ENCODE peak calls at places on chromosomes 3 and 15, in eight cellular contexts. P is SK-N-SH; W is neuronal stem cell; O is CD8-positive, alpha-beta T cell; K is adrenal gland; F is cardiac muscle cell; Q is dorsolateral prefrontal cortex; Y is neural progenitor cell. I is an unnamed sample. For H3K27me3, the result is how much of the 10 kb centered on the place peaks cover.

GRCh38 chr15:58952751-58953150 is 19.3 kb upstream of the SLTM start:
- DNase-seq in P (no peak), W (no peak), O (no peak), K (no peak), F (peak), Q (no peak), Y (no peak), I (no peak)

GRCh38 chr15:49152552-49153337 is 2.7 kb downstream of the COPS2 start:
- DNase-seq in P (no peak), W (no peak), O (no peak), K (no peak), F (no peak), Q (no peak), Y (no peak), I (no peak)

GRCh38 chr3:29694783-29695182 is 413.9 kb downstream of the RBMS3 start:
- DNase-seq in P (no peak), W (no peak), O (no peak), K (no peak), F (peak), Q (no peak), Y (no peak), I (no peak)

GRCh38 chr3:52978109-52978754 is 67.6 kb downstream of the SFMBT1 start:
- DNase-seq in P (no peak), W (no peak), O (no peak), K (no peak), F (no peak), Q (no peak), Y (no peak), I (no peak)

GRCh38 chr3:184314700-184315505 is 497 bp downstream of the EIF4G1 start:
- DNase-seq in P (peak), W (peak), O (peak), K (peak), F (peak), Q (no peak), Y (peak), I (peak)

GRCh38 chr3:194103475-194103874 is 32.5 kb upstream of the HES1 start:
- DNase-seq in P (no peak), W (no peak), O (no peak), K (no peak), F (no peak), Q (no peak), Y (no peak), I (peak)

GRCh38 chr3:72629191-72629611 is 219.0 kb downstream of the SHQ1 start:
- DNase-seq in P (no peak), W (no peak), O (no peak), K (no peak), F (peak), Q (no peak), Y (no peak), I (no peak)

GRCh38 chr15:38795471-38796245 is 231.0 kb upstream of the RASGRP1 start:
- DNase-seq in P (no peak), W (no peak), O (no peak), K (no peak), F (peak), Q (no peak), Y (no peak), I (no peak)

GRCh38 chr15:90021108-90021507 is 20.0 kb downstream of the ZNF710 start:
- DNase-seq in P (no peak), W (no peak), O (no peak), K (no peak), F (no peak), Q (no peak), Y (no peak), I (no peak)

GRCh38 chr3:43366466-43366865 is 80.1 kb downstream of the SNRK start:
- DNase-seq in P (no peak), W (no peak), O (no peak), K (no peak), F (no peak), Q (no peak), Y (no peak), I (no peak)

GRCh38 chr3:1775321-1775720 is 323.3 kb upstream of the CNTN4 start:
- DNase-seq in P (no peak), W (no peak), O (no peak), K (no peak), F (no peak), Q (no peak), Y (no peak), I (no peak)

GRCh38 chr3:46356909-46357308 is 3.0 kb downstream of the CCR2 start:
- DNase-seq in P (no peak), W (no peak), O (no peak), K (no peak), F (no peak), Q (no peak), Y (no peak), I (no peak)

GRCh38 chr15:100847194-100847593 is 32.4 kb upstream of the ALDH1A3 start:
- DNase-seq in P (no peak), W (no peak), O (no peak), K (no peak), F (no peak), Q (no peak), Y (no peak), I (no peak)

GRCh38 chr3:75737831-75738493 is 47.4 kb downstream of the ZNF717 start:
- DNase-seq in P (no peak), W (peak), O (no peak), K (no peak), F (peak), Q (no peak), Y (no peak), I (no peak)

GRCh38 chr15:48507416-48508065 is 138.0 kb downstream of the FBN1 start:
- DNase-seq in P (peak), W (peak), O (no peak), K (peak), F (peak), Q (no peak), Y (peak), I (peak)

GRCh38 chr15:28975766-28976179 is 90.0 kb downstream of the APBA2 start:
- DNase-seq in P (peak), W (no peak), O (peak), K (peak), F (peak), Q (no peak), Y (peak), I (peak)

GRCh38 chr15:69919816-69920215 is 177.9 kb downstream of the TLE3 start:
- DNase-seq in P (no peak), W (peak), O (no peak), K (no peak), F (no peak), Q (peak), Y (peak), I (no peak)

GRCh38 chr3:196322-197153 is at the start of gene CHL1:
- DNase-seq in P (peak), W (peak), O (no peak), K (no peak), F (no peak), Q (peak), Y (peak), I (no peak)

GRCh38 chr3:128482857-128483656 is 9.9 kb downstream of the GATA2 start:
- DNase-seq in P (peak), W (no peak), O (no peak), K (peak), F (peak), Q (no peak), Y (peak), I (no peak)

GRCh38 chr15:85312486-85312885 is 67.9 kb upstream of the AKAP13 start:
- DNase-seq in P (no peak), W (no peak), O (no peak), K (no peak), F (peak), Q (no peak), Y (no peak), I (no peak)
- H3K4me3 ChIP-seq in P (no peak), W (no peak), O (no peak), K (no peak), F (no peak), Q (no peak), Y (no peak), I (no peak)

DNA sequence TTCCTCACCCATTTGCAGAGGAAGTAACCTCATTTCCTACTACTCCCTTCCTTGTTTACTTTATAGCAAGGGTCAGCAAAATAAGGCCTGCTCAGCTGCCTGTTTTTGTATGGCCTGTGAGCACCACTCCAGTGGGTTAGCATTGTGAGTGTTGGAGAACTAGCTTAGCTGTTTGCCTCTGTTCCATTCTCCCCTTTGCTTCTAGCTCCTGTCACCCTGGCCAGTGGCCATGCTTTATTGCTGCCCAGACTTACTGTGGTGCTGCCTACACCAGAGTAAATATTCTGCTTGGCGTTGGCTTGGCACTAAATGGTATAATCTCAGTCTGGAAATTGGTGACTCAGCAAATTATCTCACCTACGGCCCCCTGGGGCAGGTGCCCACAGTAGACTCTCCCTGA is 8.8 kb downstream of the PDCD6IP start:
- DNase-seq in P (no peak), W (no peak), O (no peak), K (no peak), F (no peak), Q (no peak), Y (no peak), I (no peak)
- H3K27ac ChIP-seq in P (no peak), W (no peak), O (no peak), K (peak), F (no peak), Q (no peak), Y (no peak), I (no peak)

GRCh38 chr3:24521306-24522154 is 26.9 kb upstream of the THRB start:
- DNase-seq in P (peak), W (peak), O (no peak), K (peak), F (peak), Q (peak), Y (peak), I (no peak)
- H3K27me3 ChIP-seq in P (under half), W (half or more), O (under half), K (under half), F (half or more), Q (under half), Y (half or more), I (under half)

GRCh38 chr3:140541975-140542653 is 135.8 kb upstream of the TRIM42 start:
- DNase-seq in P (no peak), W (no peak), O (no peak), K (no peak), F (no peak), Q (no peak), Y (no peak), I (no peak)

GRCh38 chr3:140532793-140533330 is 145.0 kb upstream of the TRIM42 start:
- DNase-seq in P (no peak), W (no peak), O (no peak), K (no peak), F (no peak), Q (no peak), Y (peak), I (no peak)

GRCh38 chr3:140540262-140540661 is 137.6 kb upstream of the TRIM42 start:
- DNase-seq in P (no peak), W (no peak), O (no peak), K (no peak), F (no peak), Q (no peak), Y (no peak), I (no peak)

GRCh38 chr3:140537075-140537474 is 140.8 kb upstream of the TRIM42 start:
- DNase-seq in P (no peak), W (no peak), O (no peak), K (no peak), F (no peak), Q (no peak), Y (no peak), I (no peak)
- H3K4me3 ChIP-seq in P (no peak), W (no peak), O (no peak), K (no peak), F (no peak), Q (no peak), Y (no peak), I (no peak)

GRCh38 chr15:83598031-83598430 is 55.9 kb upstream of the ADAMTSL3 start:
- DNase-seq in P (no peak), W (no peak), O (no peak), K (no peak), F (no peak), Q (no peak), Y (no peak), I (no peak)

GRCh38 chr15:83595191-83595590 is 58.7 kb upstream of the ADAMTSL3 start:
- DNase-seq in P (no peak), W (no peak), O (no peak), K (no peak), F (no peak), Q (no peak), Y (no peak), I (no peak)
- H3K27ac ChIP-seq in P (no peak), W (no peak), O (no peak), K (no peak), F (no peak), Q (no peak), Y (no peak), I (no peak)

GRCh38 chr3:181725033-181725775 is 13.5 kb downstream of the SOX2 start:
- DNase-seq in P (no peak), W (no peak), O (no peak), K (no peak), F (no peak), Q (no peak), Y (peak), I (no peak)

GRCh38 chr3:181724432-181724740 is 12.7 kb downstream of the SOX2 start:
- DNase-seq in P (no peak), W (no peak), O (no peak), K (no peak), F (no peak), Q (no peak), Y (no peak), I (no peak)

GRCh38 chr3:181727122-181728036 is 15.7 kb downstream of the SOX2 start:
- DNase-seq in P (no peak), W (no peak), O (no peak), K (no peak), F (no peak), Q (no peak), Y (peak), I (no peak)

GRCh38 chr3:181726351-181727121 is 14.8 kb downstream of the SOX2 start:
- DNase-seq in P (no peak), W (peak), O (no peak), K (no peak), F (no peak), Q (no peak), Y (peak), I (no peak)

DNA sequence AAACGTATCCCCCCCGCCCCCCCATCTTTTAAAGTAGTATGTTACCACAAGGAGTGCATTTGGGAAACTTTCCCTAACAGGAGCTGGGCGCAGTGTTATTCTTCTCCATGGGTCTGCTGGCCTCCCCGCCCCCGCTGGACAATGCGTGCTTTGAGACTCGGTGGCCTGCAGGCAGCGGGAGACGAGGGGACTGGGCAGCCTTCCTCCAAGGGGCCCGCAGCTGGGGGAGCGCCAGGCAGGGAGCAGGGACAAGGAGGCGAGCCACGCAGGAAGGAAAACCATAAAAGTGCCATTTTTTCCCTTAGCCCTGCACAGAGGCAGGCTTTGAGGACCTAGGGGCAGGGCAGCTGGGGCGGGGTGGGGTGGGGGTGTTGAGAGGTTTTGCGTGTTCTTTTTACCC is 14.1 kb downstream of the SOX2 start:
- DNase-seq in P (no peak), W (no peak), O (no peak), K (no peak), F (no peak), Q (peak), Y (peak), I (no peak)
- H3K27me3 ChIP-seq in P (under half), W (under half), O (half or more), K (half or more), F (half or more), Q (half or more), Y (under half), I (half or more)

DNA sequence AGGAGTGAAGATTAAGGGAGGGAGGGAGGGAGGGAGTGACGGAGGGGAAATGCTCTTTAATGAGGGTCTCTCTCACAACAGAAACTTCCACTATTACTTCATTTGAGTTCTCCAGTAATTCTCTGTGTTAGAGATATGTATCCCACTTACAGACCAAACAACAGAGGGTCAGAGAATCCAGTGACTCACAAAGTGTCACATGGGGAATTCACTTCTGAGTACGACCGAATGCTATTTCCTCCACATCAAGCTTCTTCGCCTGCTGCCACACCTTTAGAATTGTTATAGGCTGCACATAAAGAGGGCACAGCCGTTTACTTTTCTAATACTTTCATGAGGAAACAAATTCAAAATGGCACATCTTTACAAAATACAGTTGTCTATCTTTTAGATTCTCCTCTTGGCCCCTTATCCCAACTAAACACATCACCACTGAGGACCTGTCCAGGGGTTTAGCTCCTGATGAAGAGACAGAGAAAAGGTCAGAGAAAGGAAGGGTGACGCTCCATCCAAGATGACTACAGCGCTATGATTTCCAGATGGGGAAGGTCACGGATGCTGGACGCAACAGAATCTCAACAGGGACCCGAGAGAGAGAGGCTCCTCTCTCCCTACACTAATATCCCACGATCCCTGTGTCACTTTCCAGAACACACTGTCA is 119.0 kb downstream of the XXYLT1 start:
- DNase-seq in P (no peak), W (no peak), O (no peak), K (no peak), F (peak), Q (no peak), Y (no peak), I (no peak)
- H3K4me3 ChIP-seq in P (no peak), W (no peak), O (no peak), K (no peak), F (no peak), Q (no peak), Y (no peak), I (no peak)